ENCODE peak calls at places on chromosomes 1 and 21, in ten cellular contexts. X, F, A, Z, R, Y, B, J, G and P are unnamed samples.

GRCh38 chr1:33094971-33095604 is 14.1 kb downstream of the AZIN2 start:
- DNase-seq in X (peak; percentile 47), F (no peak), A (peak; percentile 60), Z (peak; percentile 35), R (peak; percentile 79), Y (peak; percentile 69), B (peak; percentile 61), J (no peak), G (peak; percentile 40), P (peak; percentile 25)

GRCh38 chr1:19903621-19904020 is 19.8 kb downstream of the PLA2G2E start:
- DNase-seq in X (peak; percentile 91), F (no peak), A (no peak), Z (no peak), R (no peak), Y (no peak), B (no peak), J (no peak), G (no peak), P (no peak)

GRCh38 chr1:85611856-85612255 is 31.3 kb downstream of the CCN1 start:
- DNase-seq in X (peak; percentile 99), F (no peak), A (no peak), Z (no peak), R (peak; percentile 99), Y (peak; percentile 99), B (no peak), J (no peak), G (no peak), P (no peak)

GRCh38 chr1:175749075-175749474 is 5.7 kb upstream of the TNR start:
- DNase-seq in X (no peak), F (no peak), A (no peak), Z (no peak), R (no peak), Y (no peak), B (no peak), J (no peak), G (no peak), P (no peak)

GRCh38 chr1:66265796-66266195 is 268.2 kb upstream of the SGIP1 start:
- DNase-seq in X (no peak), F (no peak), A (no peak), Z (no peak), R (no peak), Y (peak; percentile 64), B (no peak), J (no peak), G (no peak), P (no peak)

GRCh38 chr1:68673771-68674170 is 176.9 kb upstream of the DEPDC1 start:
- DNase-seq in X (peak; percentile 15), F (no peak), A (no peak), Z (no peak), R (no peak), Y (peak; percentile 1), B (no peak), J (no peak), G (no peak), P (no peak)

GRCh38 chr1:3263790-3264189 is 190.7 kb upstream of the ARHGEF16 start:
- DNase-seq in X (no peak), F (peak; percentile 24), A (no peak), Z (no peak), R (no peak), Y (no peak), B (no peak), J (no peak), G (no peak), P (no peak)

GRCh38 chr1:225835752-225836151 is 25.8 kb downstream of the EPHX1 start:
- DNase-seq in X (no peak), F (no peak), A (no peak), Z (no peak), R (no peak), Y (peak; percentile 29), B (no peak), J (no peak), G (no peak), P (no peak)

GRCh38 chr1:9249534-9250335 is 15.2 kb downstream of the H6PD start:
- DNase-seq in X (no peak), F (no peak), A (no peak), Z (peak; percentile 57), R (peak; percentile 47), Y (peak; percentile 71), B (peak; percentile 76), J (peak; percentile 45), G (no peak), P (peak; percentile 27)

GRCh38 chr1:4318720-4319119 is 335.7 kb upstream of the AJAP1 start:
- DNase-seq in X (no peak), F (peak; percentile 27), A (no peak), Z (no peak), R (no peak), Y (no peak), B (no peak), J (no peak), G (no peak), P (no peak)

GRCh38 chr1:150061632-150062101 is 5.9 kb upstream of the VPS45 start:
- DNase-seq in X (peak; percentile 90), F (no peak), A (no peak), Z (no peak), R (peak; percentile 55), Y (peak; percentile 92), B (no peak), J (no peak), G (no peak), P (no peak)

GRCh38 chr1:185420588-185421081 is 103.6 kb upstream of the IVNS1ABP start:
- DNase-seq in X (no peak), F (no peak), A (no peak), Z (no peak), R (no peak), Y (no peak), B (no peak), J (peak; percentile 61), G (no peak), P (no peak)

GRCh38 chr21:40567511-40567910 is 279.4 kb downstream of the DSCAM start:
- DNase-seq in X (no peak), F (no peak), A (no peak), Z (no peak), R (no peak), Y (no peak), B (no peak), J (no peak), G (peak; percentile 73), P (no peak)

GRCh38 chr1:17204546-17205440 is at the start of gene PADI1:
- DNase-seq in X (peak; percentile 82), F (peak; percentile 19), A (no peak), Z (no peak), R (no peak), Y (no peak), B (no peak), J (no peak), G (no peak), P (no peak)

GRCh38 chr1:33349081-33349759 is 28.3 kb upstream of the A3GALT2 start:
- DNase-seq in X (no peak), F (peak; percentile 84), A (peak; percentile 65), Z (peak; percentile 56), R (no peak), Y (peak; percentile 63), B (no peak), J (peak; percentile 52), G (peak; percentile 31), P (no peak)

GRCh38 chr1:35298464-35298863 is 30.0 kb downstream of the ZMYM4 start:
- DNase-seq in X (no peak), F (no peak), A (peak; percentile 8), Z (peak; percentile 80), R (peak; percentile 51), Y (peak; percentile 68), B (peak; percentile 3), J (peak; percentile 52), G (peak; percentile 41), P (no peak)

GRCh38 chr1:183281553-183282091 is 95.6 kb downstream of the LAMC2 start:
- DNase-seq in X (peak; percentile 77), F (peak; percentile 95), A (peak; percentile 84), Z (peak; percentile 90), R (peak; percentile 96), Y (peak; percentile 94), B (peak; percentile 82), J (peak; percentile 76), G (peak; percentile 76), P (peak; percentile 82)

GRCh38 chr1:214004795-214005194 is 17.0 kb downstream of the PROX1 start:
- DNase-seq in X (no peak), F (no peak), A (no peak), Z (no peak), R (no peak), Y (no peak), B (no peak), J (no peak), G (no peak), P (no peak)

GRCh38 chr1:181568736-181569135 is 85.4 kb downstream of the CACNA1E start:
- DNase-seq in X (no peak), F (no peak), A (no peak), Z (no peak), R (no peak), Y (no peak), B (no peak), J (no peak), G (no peak), P (no peak)

GRCh38 chr21:30391615-30392014 is 4.2 kb upstream of the KRTAP13-1 start:
- DNase-seq in X (no peak), F (no peak), A (no peak), Z (no peak), R (no peak), Y (no peak), B (no peak), J (no peak), G (no peak), P (no peak)

GRCh38 chr21:45994086-45994661 is 12.6 kb downstream of the COL6A1 start:
- DNase-seq in X (no peak), F (peak; percentile 58), A (peak; percentile 2), Z (no peak), R (no peak), Y (peak; percentile 36), B (no peak), J (no peak), G (no peak), P (no peak)

GRCh38 chr1:221187174-221187573 is 307.9 kb downstream of the HLX start:
- DNase-seq in X (no peak), F (no peak), A (no peak), Z (no peak), R (peak; percentile 36), Y (no peak), B (no peak), J (no peak), G (no peak), P (no peak)

GRCh38 chr1:230077011-230077410 is 10.0 kb downstream of the GALNT2 start:
- DNase-seq in X (no peak), F (no peak), A (no peak), Z (no peak), R (no peak), Y (no peak), B (no peak), J (no peak), G (no peak), P (no peak)

GRCh38 chr1:205933672-205934618 is 9.3 kb downstream of the SLC26A9 start:
- DNase-seq in X (peak; percentile 99), F (no peak), A (no peak), Z (no peak), R (peak; percentile 55), Y (peak; percentile 90), B (no peak), J (no peak), G (no peak), P (peak; percentile 54)